ENCODE peak calls at places on chromosomes 13 and 19, in five cellular contexts. P is body of pancreas, A is MCF 10A, S is omental fat pad, T is H1. Y is an unnamed sample.

GRCh38 chr13:37134411-37135041 is 29.1 kb upstream of the CSNK1A1L start:
- DNase-seq in T (no peak), A (no peak), S (no peak), P (peak), Y (no peak)

GRCh38 chr19:58229255-58229639 is 533 bp downstream of the ZNF544 start:
- DNase-seq in P (no peak), A (peak), T (peak), S (no peak), Y (no peak)

GRCh38 chr19:54464624-54465266 is 1.2 kb upstream of the LENG9 start:
- DNase-seq in A (peak), P (peak), T (peak), S (peak), Y (peak)

GRCh38 chr13:71864981-71865857 is 1.8 kb downstream of the DACH1 start:
- DNase-seq in A (no peak), T (peak), S (no peak), P (peak), Y (no peak)

GRCh38 chr13:63112799-63113395 is 1697.2 kb upstream of the PCDH20 start:
- DNase-seq in T (no peak), A (no peak), P (no peak), S (no peak), Y (no peak)

GRCh38 chr13:32019612-32020233 is 11.9 kb upstream of the FRY start:
- DNase-seq in T (no peak), A (peak), S (no peak), P (peak), Y (peak)

GRCh38 chr19:38042132-38042531 is 135.1 kb downstream of the SIPA1L3 start:
- DNase-seq in S (no peak), A (no peak), T (no peak), P (no peak), Y (no peak)

GRCh38 chr13:29849071-29849541 is 1.3 kb downstream of the UBL3 start:
- DNase-seq in T (no peak), S (no peak), P (peak), A (peak), Y (no peak)

GRCh38 chr13:39457274-39457673 is 145.7 kb downstream of the LHFPL6 start:
- DNase-seq in T (no peak), S (no peak), P (no peak), A (no peak), Y (no peak)

GRCh38 chr19:23392706-23393105 is 2.6 kb downstream of the ZNF91 start:
- DNase-seq in T (no peak), S (no peak), P (no peak), A (no peak), Y (no peak)

GRCh38 chr19:3243851-3244700 is 19.6 kb downstream of the CELF5 start:
- DNase-seq in S (no peak), T (peak), A (peak), P (peak), Y (no peak)

GRCh38 chr19:14349426-14349825 is 31.8 kb upstream of the ADGRE5 start:
- DNase-seq in T (no peak), A (no peak), P (no peak), S (no peak), Y (no peak)
- TF ChIP-seq CTCF in T (no peak), A (no peak), P (no peak), S (no peak), Y (no peak)

DNA sequence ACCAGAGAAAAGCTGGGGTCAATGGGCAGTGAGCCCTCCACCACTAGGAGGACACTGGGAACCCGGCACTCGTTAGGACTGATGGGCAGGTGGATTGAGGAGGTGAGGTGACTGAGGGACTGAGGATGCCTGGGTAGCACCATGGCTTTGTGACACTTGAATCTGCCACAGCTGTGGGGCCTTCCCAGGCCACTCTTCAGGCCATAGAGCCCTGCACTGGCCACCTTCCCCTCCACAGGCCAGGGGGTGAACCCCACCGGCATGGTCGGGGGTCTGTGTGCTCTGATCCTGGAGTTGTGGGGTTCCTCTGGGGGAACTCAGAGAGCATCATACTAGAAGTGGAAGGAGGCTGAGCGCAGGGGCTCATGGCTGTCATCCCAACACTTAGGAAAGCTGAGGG is 423.5 kb downstream of the ZNF536 start:
- DNase-seq in S (no peak), A (no peak), P (no peak), T (no peak), Y (no peak)
- TF ChIP-seq CTCF in S (no peak), A (no peak), P (no peak), T (no peak), Y (no peak)

GRCh38 chr19:34176581-34176980 is 4.3 kb downstream of the LSM14A start:
- DNase-seq in A (no peak), T (no peak), S (no peak), P (no peak), Y (no peak)
- TF ChIP-seq CTCF in A (no peak), T (no peak), S (no peak), P (no peak), Y (no peak)

GRCh38 chr13:45542391-45542790 is 73.1 kb downstream of the ERICH6B start:
- DNase-seq in A (no peak), P (no peak), T (no peak), S (no peak), Y (no peak)

GRCh38 chr13:45545686-45546409 is 69.7 kb downstream of the ERICH6B start:
- DNase-seq in A (no peak), P (no peak), T (no peak), S (no peak), Y (no peak)

GRCh38 chr13:45546410-45546765 is 69.2 kb downstream of the ERICH6B start:
- DNase-seq in P (no peak), A (no peak), S (no peak), T (no peak), Y (no peak)

GRCh38 chr13:45542878-45543277 is 72.7 kb downstream of the ERICH6B start:
- DNase-seq in A (no peak), T (no peak), P (no peak), S (no peak), Y (no peak)

DNA sequence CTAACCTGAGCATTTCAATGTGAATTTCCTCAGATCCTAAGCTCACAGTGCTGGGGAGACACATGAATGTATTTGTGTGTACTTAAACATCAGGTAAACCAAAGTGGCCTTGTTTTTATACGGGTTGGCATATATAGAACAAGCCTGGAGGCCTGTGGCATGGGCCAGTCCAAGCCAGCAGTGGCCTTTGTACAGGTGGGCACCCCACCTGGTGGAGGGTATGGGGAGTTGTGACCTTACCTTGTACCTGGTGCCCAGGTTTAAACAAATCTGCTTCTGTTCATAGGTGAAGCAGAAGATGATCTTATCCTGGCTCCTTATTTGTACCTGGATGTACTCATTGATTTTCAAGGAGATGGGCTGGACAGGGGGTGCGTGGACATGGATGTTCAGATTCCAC is 71.0 kb downstream of the ERICH6B start:
- DNase-seq in P (no peak), A (no peak), T (no peak), S (no peak), Y (no peak)
- TF ChIP-seq CTCF in P (no peak), A (no peak), T (peak), S (no peak), Y (no peak)

DNA sequence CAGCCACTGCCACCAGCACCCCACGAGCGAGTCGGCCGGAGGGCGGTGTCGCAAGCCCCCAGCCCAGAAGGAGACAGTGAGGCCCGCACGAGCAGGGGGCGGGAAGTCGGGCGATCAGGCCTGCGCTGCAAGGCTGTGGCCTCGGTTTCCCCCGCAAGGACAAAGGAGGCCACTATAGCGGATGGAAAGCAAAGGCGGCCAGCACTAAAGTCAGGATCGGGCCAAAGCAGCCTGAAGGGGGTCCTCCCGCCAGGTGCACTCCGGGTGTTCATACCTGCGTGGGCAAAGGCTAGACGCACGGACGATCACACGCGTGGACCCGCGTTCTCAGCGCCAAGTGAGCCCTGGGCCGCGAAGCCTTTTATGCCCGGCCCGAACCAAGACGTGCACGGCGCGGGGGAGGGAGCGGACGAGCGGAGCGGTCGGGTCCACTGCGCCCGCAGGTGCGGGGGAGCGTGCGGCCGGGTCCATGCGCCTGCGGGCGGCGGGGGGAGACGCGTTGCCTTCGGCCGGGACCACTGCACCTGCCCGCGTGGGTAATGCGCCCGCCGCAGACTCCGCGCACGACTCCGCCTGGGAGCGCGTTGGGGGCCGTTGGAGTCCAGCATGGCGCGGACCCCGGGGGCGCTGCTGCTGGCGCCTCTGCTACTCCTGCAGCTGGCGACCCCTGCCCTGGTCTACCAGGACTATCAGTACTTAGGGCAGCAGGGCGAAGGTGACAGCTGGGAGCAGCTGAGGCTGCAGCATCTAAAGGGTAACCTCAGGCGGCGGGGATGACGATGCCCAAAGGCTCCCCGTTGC is at the start of the genes PRDX2 and THSD8:
- DNase-seq in A (peak), T (peak), P (peak), S (no peak), Y (peak)
- TF ChIP-seq CTCF in A (no peak), T (no peak), P (no peak), S (no peak), Y (no peak)

GRCh38 chr13:33263976-33264619 is 21.5 kb downstream of the STARD13 start:
- DNase-seq in T (no peak), S (no peak), P (no peak), A (no peak), Y (no peak)
- TF ChIP-seq CTCF in T (no peak), S (no peak), P (no peak), A (no peak), Y (no peak)

GRCh38 chr19:15813916-15814315 is 1.5 kb downstream of the OR10H1 start:
- DNase-seq in A (no peak), S (no peak), T (no peak), P (no peak), Y (no peak)

GRCh38 chr19:15812059-15812722 is 3.3 kb downstream of the OR10H1 start:
- DNase-seq in A (peak), T (no peak), P (peak), S (no peak), Y (no peak)

GRCh38 chr19:15811476-15811875 is 4.0 kb downstream of the OR10H1 start:
- DNase-seq in S (no peak), T (no peak), P (no peak), A (no peak), Y (no peak)

GRCh38 chr19:15815306-15815705 is at the start of gene OR10H1:
- DNase-seq in T (no peak), P (peak), S (no peak), A (no peak), Y (no peak)

GRCh38 chr19:15810335-15810734 is 5.1 kb downstream of the OR10H1 start:
- DNase-seq in T (no peak), P (peak), S (no peak), A (peak), Y (no peak)
- TF ChIP-seq CTCF in T (no peak), P (no peak), S (no peak), A (no peak), Y (no peak)

DNA sequence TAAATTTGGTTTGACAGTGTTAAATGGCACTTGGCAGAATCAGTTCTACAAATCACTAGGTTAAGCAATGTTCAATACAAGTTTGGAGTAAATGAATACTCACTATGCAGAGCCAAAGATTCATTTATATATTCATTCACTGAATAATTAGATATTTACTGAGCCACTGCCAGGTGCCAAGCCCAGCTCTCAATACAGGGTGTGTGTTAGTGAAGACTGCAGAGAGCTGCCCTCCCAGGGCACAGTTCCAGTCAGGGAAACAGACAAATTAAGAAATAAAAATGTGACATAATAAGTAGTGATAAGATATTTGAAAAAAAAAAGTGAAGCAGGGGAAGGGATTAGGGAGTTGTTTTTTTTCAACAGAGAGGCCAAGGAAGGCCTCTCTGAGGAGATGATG is 411.7 kb downstream of the KCNRG start:
- DNase-seq in P (peak), T (no peak), S (no peak), A (no peak), Y (no peak)
- TF ChIP-seq CTCF in P (no peak), T (no peak), S (no peak), A (no peak), Y (no peak)